ENCODE peak calls at places on chromosomes 4 and X, in nine cellular contexts. K is heart left ventricle, I is suprapubic skin, W is fibroblast of the aortic adventitia, Q is HFF-Myc, D is psoas muscle, F is Peyer's patch, P is lower lobe of right lung, X is fibroblast of mammary gland. O is an unnamed sample.

GRCh38 chr4:186033027-186033426 is 35.9 kb upstream of the TLR3 start:
- DNase-seq in K (no peak), I (no peak), W (no peak), Q (no peak), D (no peak), F (no peak), P (no peak), X (no peak), O (no peak)

GRCh38 chr4:3262208-3263052 is 13.5 kb downstream of the MSANTD1 start:
- DNase-seq in K (peak), I (peak), W (no peak), Q (no peak), D (peak), F (no peak), P (no peak), X (no peak), O (no peak)

GRCh38 chr4:111773858-111774257 is 371.4 kb upstream of the FAM241A start:
- DNase-seq in K (no peak), I (no peak), W (no peak), Q (no peak), D (no peak), F (no peak), P (peak), X (peak), O (no peak)

GRCh38 chr4:149296084-149296483 is 519.6 kb downstream of the IQCM start:
- DNase-seq in K (no peak), I (no peak), W (no peak), Q (no peak), D (no peak), F (no peak), P (no peak), X (no peak), O (no peak)

GRCh38 chrX:45774961-45775360 is 574.3 kb upstream of the DIPK2B start:
- DNase-seq in K (peak), I (no peak), W (peak), Q (no peak), D (no peak), F (no peak), P (no peak), X (peak), O (peak)

GRCh38 chrX:39894626-39895025 is 203.1 kb downstream of the BCOR start:
- DNase-seq in K (no peak), I (no peak), W (no peak), Q (no peak), D (no peak), F (no peak), P (peak), X (no peak), O (no peak)

GRCh38 chrX:12013220-12013619 is 125.1 kb upstream of the FRMPD4 start:
- DNase-seq in K (no peak), I (no peak), W (peak), Q (no peak), D (no peak), F (no peak), P (no peak), X (peak), O (peak)

GRCh38 chrX:27968891-27969290 is 12.4 kb downstream of the DCAF8L1 start:
- DNase-seq in K (no peak), I (no peak), W (no peak), Q (no peak), D (no peak), F (no peak), P (no peak), X (no peak), O (no peak)

GRCh38 chrX:121733514-121733913 is 686.1 kb downstream of the GLUD2 start:
- DNase-seq in K (no peak), I (no peak), W (no peak), Q (no peak), D (no peak), F (no peak), P (no peak), X (peak), O (no peak)

GRCh38 chr4:1777822-1778641 is 15.1 kb upstream of the FGFR3 start:
- DNase-seq in K (no peak), I (no peak), W (peak), Q (no peak), D (no peak), F (no peak), P (no peak), X (no peak), O (no peak)

DNA sequence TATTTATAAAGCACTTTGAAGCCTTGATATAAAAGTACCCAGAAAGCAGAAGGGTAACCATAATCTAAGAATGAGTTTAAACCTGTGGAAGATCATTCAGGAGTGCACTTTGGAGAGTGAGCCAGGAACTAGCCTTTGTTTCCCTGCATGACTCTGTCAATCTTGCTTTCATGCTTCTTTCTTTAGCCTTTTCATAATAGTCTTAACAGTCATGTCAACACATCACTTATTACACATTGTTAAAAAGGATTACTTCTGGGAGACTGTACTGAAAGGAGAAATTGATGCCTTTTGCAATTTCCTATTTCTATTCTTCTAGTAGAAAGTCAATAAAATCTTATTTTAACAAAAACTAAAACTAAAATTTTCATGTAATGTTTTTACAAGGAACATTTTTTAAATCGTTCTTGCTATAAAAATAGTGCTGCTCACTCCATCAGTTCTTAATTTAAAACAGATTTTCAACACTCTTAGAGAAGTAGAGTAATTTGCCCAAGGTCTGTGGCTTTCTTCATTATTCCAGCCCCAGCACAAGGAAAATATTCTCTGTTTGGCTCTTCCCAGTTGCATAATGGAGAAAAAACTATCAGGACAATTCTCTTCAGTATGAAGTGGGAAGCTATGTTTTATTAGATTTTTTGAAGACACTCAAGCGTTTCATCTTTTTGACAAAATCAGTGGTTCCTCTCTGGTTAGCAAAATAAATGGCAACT is 35.4 kb upstream of the SPP1 start:
- DNase-seq in K (no peak), I (no peak), W (peak), Q (no peak), D (no peak), F (no peak), P (no peak), X (no peak), O (no peak)
- H3K4me3 ChIP-seq in K (no peak), I (no peak), W (no peak), Q (no peak), D (no peak), F (no peak), P (no peak), X (no peak), O (no peak)

GRCh38 chr4:95129708-95130343 is 372.1 kb downstream of the BMPR1B start:
- DNase-seq in K (peak), I (no peak), W (peak), Q (peak), D (no peak), F (no peak), P (no peak), X (peak), O (peak)

GRCh38 chr4:95122001-95122400 is 364.2 kb downstream of the BMPR1B start:
- DNase-seq in K (no peak), I (no peak), W (no peak), Q (no peak), D (no peak), F (no peak), P (peak), X (no peak), O (no peak)

GRCh38 chr4:95120456-95120855 is 362.7 kb downstream of the BMPR1B start:
- DNase-seq in K (no peak), I (no peak), W (no peak), Q (no peak), D (no peak), F (no peak), P (no peak), X (no peak), O (no peak)

GRCh38 chr4:95129036-95129435 is 371.3 kb downstream of the BMPR1B start:
- DNase-seq in K (no peak), I (no peak), W (no peak), Q (no peak), D (no peak), F (no peak), P (no peak), X (peak), O (peak)

DNA sequence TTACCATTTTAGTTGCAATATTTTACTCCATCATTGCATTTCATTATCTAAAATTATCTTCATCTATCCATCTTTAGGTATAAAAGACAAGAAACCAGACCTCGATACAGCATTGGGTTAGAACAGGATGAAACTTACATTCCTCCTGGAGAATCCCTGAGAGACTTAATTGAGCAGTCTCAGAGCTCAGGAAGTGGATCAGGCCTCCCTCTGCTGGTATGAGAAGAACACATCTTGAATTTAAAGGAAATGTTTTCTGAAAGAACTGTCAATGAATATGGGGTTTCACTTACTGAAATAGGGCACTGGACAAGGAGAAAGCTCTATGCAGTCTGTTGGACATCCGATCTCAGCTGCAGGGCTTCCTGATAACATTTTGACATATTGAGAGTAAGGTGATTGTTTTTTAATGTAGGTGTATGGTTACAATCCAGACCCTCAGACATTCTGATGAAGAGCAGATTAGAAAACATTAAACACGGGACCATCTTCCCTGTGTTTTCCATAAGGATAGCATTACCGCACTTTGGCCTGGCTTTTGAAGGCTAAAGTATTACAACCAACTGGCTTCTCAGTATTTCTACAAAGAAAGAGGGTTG is 367.2 kb downstream of the BMPR1B start:
- DNase-seq in K (no peak), I (no peak), W (peak), Q (peak), D (no peak), F (no peak), P (no peak), X (peak), O (peak)
- TF ChIP-seq CTCF in K (peak), I (no peak), W (peak), Q (peak), D (peak), F (peak), P (peak), X (peak), O (peak)

DNA sequence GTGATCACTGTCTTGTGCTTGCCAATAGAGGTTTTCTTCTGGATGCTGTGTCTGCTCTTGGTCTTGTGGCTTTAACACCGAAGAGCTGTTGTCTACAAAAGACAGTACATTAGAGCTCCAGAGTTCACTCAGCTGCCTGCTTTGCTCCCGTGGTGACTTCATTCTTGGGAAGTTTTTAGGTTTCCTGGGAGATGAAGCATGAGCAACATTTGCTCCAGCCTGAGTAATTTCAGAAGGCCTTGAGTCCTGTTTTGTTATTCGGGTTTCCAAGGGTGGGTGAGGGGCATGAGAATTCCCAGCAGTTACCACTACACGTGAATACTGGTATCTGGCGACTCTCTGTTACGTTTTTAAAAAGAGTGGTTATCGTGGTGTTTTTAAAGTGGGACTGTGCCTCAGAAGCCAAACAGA is 189.2 kb downstream of the SHROOM3 start:
- DNase-seq in K (peak), I (no peak), W (peak), Q (peak), D (no peak), F (no peak), P (no peak), X (peak), O (peak)
- H3K4me3 ChIP-seq in K (no peak), I (no peak), W (peak), Q (peak), D (no peak), F (no peak), P (no peak), X (no peak), O (no peak)

DNA sequence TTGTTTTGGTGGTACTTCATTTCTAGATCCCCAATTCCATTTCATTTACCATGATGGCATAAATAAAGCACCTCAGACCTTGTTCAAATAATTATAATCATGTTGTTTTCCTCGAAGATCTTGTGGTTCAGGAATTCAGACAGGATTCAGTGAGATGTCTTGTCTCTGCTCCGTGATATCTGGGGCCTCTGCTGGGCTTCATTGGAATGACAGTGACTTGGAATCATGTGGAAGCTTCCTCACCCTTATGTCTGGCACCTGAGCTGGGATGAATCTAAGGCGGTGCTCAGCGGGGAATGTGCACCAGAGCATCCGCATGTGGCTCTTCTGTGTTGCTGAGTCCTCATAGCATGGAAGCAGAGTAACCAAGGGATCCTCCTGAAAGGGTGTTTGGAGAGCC is 132.2 kb downstream of the VEGFC start:
- DNase-seq in K (no peak), I (no peak), W (no peak), Q (no peak), D (no peak), F (no peak), P (no peak), X (no peak), O (no peak)
- TF ChIP-seq CTCF in K (no peak), I (no peak), W (no peak), Q (no peak), D (no peak), F (no peak), P (no peak), X (peak), O (peak)

GRCh38 chr4:148162554-148162953 is 279.7 kb downstream of the NR3C2 start:
- DNase-seq in K (no peak), I (no peak), W (no peak), Q (no peak), D (no peak), F (no peak), P (no peak), X (no peak), O (no peak)
- H3K4me3 ChIP-seq in K (no peak), I (no peak), W (no peak), Q (no peak), D (no peak), F (no peak), P (no peak), X (no peak), O (no peak)

DNA sequence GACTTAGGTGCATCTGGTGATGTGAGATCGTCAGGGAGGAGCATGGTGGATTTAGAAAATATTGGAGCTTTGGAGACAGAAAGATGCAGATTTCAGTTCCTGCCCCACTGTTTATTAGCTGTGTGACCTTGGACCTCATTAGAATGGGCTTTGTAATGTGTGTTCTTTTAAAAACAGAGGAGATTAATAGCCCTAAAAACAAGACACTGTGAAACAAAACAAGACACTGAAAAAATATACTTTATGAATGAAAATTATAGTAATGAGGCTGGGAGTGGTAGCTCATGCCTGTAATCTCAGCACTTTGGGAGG is 79.5 kb downstream of the EVC start:
- DNase-seq in K (no peak), I (no peak), W (no peak), Q (no peak), D (no peak), F (no peak), P (no peak), X (no peak), O (no peak)
- TF ChIP-seq CTCF in K (no peak), I (no peak), W (no peak), Q (no peak), D (no peak), F (no peak), P (no peak), X (no peak), O (no peak)

GRCh38 chr4:70996014-70996353 is 2.5 kb downstream of the DCK start:
- DNase-seq in K (no peak), I (no peak), W (no peak), Q (no peak), D (no peak), F (peak), P (no peak), X (no peak), O (no peak)
- H3K4me3 ChIP-seq in K (no peak), I (peak), W (no peak), Q (peak), D (no peak), F (peak), P (peak), X (no peak), O (no peak)

DNA sequence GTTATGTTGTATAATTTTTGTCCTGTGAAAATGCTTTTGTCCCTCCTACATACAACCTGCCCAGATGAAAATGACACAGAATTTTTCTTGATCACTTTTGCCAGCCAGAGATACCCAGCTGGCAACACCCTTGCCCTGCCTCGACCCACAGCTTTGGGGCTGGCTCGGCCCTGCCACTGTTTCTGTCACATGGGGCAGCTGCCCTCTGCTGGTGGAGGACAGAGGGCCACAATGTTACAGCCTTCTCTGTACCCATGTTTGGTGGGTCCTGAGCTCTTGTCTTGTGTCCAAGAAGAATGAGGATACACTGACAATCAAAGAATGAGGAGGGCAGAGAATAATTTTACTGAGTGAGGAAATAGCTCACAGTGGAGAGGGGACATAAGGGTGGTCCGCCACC is 31.1 kb downstream of the BMP15 start:
- DNase-seq in K (no peak), I (no peak), W (no peak), Q (no peak), D (no peak), F (no peak), P (no peak), X (no peak), O (no peak)
- TF ChIP-seq CTCF in K (peak), I (no peak), W (peak), Q (peak), D (peak), F (peak), P (peak), X (peak), O (peak)

GRCh38 chr4:115850799-115851509 is 737.5 kb upstream of the NDST4 start:
- DNase-seq in K (no peak), I (no peak), W (no peak), Q (no peak), D (no peak), F (no peak), P (no peak), X (no peak), O (no peak)
- H3K4me3 ChIP-seq in K (no peak), I (no peak), W (no peak), Q (no peak), D (no peak), F (no peak), P (no peak), X (no peak), O (no peak)

GRCh38 chr4:154686838-154687237 is 57.0 kb upstream of the LRAT start:
- DNase-seq in K (no peak), I (no peak), W (peak), Q (no peak), D (no peak), F (no peak), P (no peak), X (peak), O (peak)
- TF ChIP-seq CTCF in K (no peak), I (no peak), W (peak), Q (no peak), D (no peak), F (peak), P (no peak), X (peak), O (no peak)

O was measured in cardiac fibroblast.